ENCODE peak calls at places on chromosome 7, in eight cellular contexts. One of them, this sample, is unnamed.

GRCh38 chr7:24821045-24821853 is 64.0 kb upstream of the GSDME start:
- DNase-seq in AG04450: peak
- DNase-seq in uterus: peak
- DNase-seq in transverse colon: peak
- DNase-seq in coronary artery: no peak
- DNase-seq in cardiac muscle cell: no peak
- DNase-seq in Panc1: peak
- DNase-seq in spleen: peak
- DNase-seq in this sample: no peak

GRCh38 chr7:117112640-117113039 is 159.3 kb downstream of the ST7 start:
- DNase-seq in AG04450: no peak
- DNase-seq in uterus: no peak
- DNase-seq in transverse colon: no peak
- DNase-seq in coronary artery: no peak
- DNase-seq in cardiac muscle cell: no peak
- DNase-seq in Panc1: no peak
- DNase-seq in spleen: no peak
- DNase-seq in this sample: no peak

GRCh38 chr7:114155106-114155765 is 236.4 kb upstream of the PPP1R3A start:
- DNase-seq in AG04450: no peak
- DNase-seq in uterus: no peak
- DNase-seq in transverse colon: no peak
- DNase-seq in coronary artery: no peak
- DNase-seq in cardiac muscle cell: no peak
- DNase-seq in Panc1: no peak
- DNase-seq in spleen: no peak
- DNase-seq in this sample: no peak

GRCh38 chr7:146116452-146117219 is at the start of gene CNTNAP2:
- DNase-seq in AG04450: no peak
- DNase-seq in uterus: no peak
- DNase-seq in transverse colon: no peak
- DNase-seq in coronary artery: no peak
- DNase-seq in cardiac muscle cell: peak
- DNase-seq in Panc1: no peak
- DNase-seq in spleen: peak
- DNase-seq in this sample: no peak

GRCh38 chr7:5557920-5558401 is 134.3 kb upstream of the TNRC18 start:
- DNase-seq in AG04450: no peak
- DNase-seq in uterus: peak
- DNase-seq in transverse colon: peak
- DNase-seq in coronary artery: peak
- DNase-seq in cardiac muscle cell: peak
- DNase-seq in Panc1: no peak
- DNase-seq in spleen: peak
- DNase-seq in this sample: no peak

GRCh38 chr7:75639071-75639892 is 99.5 kb downstream of the HIP1 start:
- DNase-seq in AG04450: no peak
- DNase-seq in uterus: peak
- DNase-seq in transverse colon: peak
- DNase-seq in coronary artery: no peak
- DNase-seq in cardiac muscle cell: peak
- DNase-seq in Panc1: no peak
- DNase-seq in spleen: peak
- DNase-seq in this sample: no peak

GRCh38 chr7:101172854-101173751 is 7.0 kb downstream of the NAT16 start:
- DNase-seq in AG04450: peak
- DNase-seq in uterus: no peak
- DNase-seq in transverse colon: peak
- DNase-seq in coronary artery: no peak
- DNase-seq in cardiac muscle cell: no peak
- DNase-seq in Panc1: no peak
- DNase-seq in spleen: no peak
- DNase-seq in this sample: no peak

GRCh38 chr7:65907501-65908198 is 34.8 kb downstream of the VKORC1L1 start:
- DNase-seq in AG04450: no peak
- DNase-seq in uterus: no peak
- DNase-seq in transverse colon: no peak
- DNase-seq in coronary artery: no peak
- DNase-seq in cardiac muscle cell: no peak
- DNase-seq in Panc1: no peak
- DNase-seq in spleen: no peak
- DNase-seq in this sample: no peak

GRCh38 chr7:74173074-74173473 is 1.1 kb upstream of the EIF4H start:
- DNase-seq in AG04450: no peak
- DNase-seq in uterus: no peak
- DNase-seq in transverse colon: peak
- DNase-seq in coronary artery: no peak
- DNase-seq in cardiac muscle cell: no peak
- DNase-seq in Panc1: no peak
- DNase-seq in spleen: peak
- DNase-seq in this sample: no peak

GRCh38 chr7:51217804-51218203 is 98.8 kb downstream of the COBL start:
- DNase-seq in AG04450: no peak
- DNase-seq in uterus: no peak
- DNase-seq in transverse colon: no peak
- DNase-seq in coronary artery: no peak
- DNase-seq in cardiac muscle cell: no peak
- DNase-seq in Panc1: no peak
- DNase-seq in spleen: no peak
- DNase-seq in this sample: no peak

GRCh38 chr7:140398821-140399220 is 491 bp upstream of the SLC37A3 start:
- DNase-seq in AG04450: no peak
- DNase-seq in uterus: no peak
- DNase-seq in transverse colon: no peak
- DNase-seq in coronary artery: no peak
- DNase-seq in cardiac muscle cell: no peak
- DNase-seq in Panc1: no peak
- DNase-seq in spleen: no peak
- DNase-seq in this sample: no peak

GRCh38 chr7:64687249-64687648 is 21.3 kb downstream of the ZNF107 start:
- DNase-seq in AG04450: no peak
- DNase-seq in uterus: no peak
- DNase-seq in transverse colon: no peak
- DNase-seq in coronary artery: no peak
- DNase-seq in cardiac muscle cell: no peak
- DNase-seq in Panc1: no peak
- DNase-seq in spleen: no peak
- DNase-seq in this sample: no peak

GRCh38 chr7:29306276-29307036 is 111.9 kb downstream of the CHN2 start:
- DNase-seq in AG04450: no peak
- DNase-seq in uterus: no peak
- DNase-seq in transverse colon: no peak
- DNase-seq in coronary artery: no peak
- DNase-seq in cardiac muscle cell: no peak
- DNase-seq in Panc1: no peak
- DNase-seq in spleen: no peak
- DNase-seq in this sample: no peak

GRCh38 chr7:128831994-128832879 is 2.0 kb downstream of the FLNC start:
- DNase-seq in AG04450: no peak
- DNase-seq in uterus: peak
- DNase-seq in transverse colon: no peak
- DNase-seq in coronary artery: no peak
- DNase-seq in cardiac muscle cell: peak
- DNase-seq in Panc1: no peak
- DNase-seq in spleen: peak
- DNase-seq in this sample: no peak

GRCh38 chr7:128835231-128835751 is 5.1 kb downstream of the FLNC start:
- DNase-seq in AG04450: no peak
- DNase-seq in uterus: peak
- DNase-seq in transverse colon: no peak
- DNase-seq in coronary artery: no peak
- DNase-seq in cardiac muscle cell: no peak
- DNase-seq in Panc1: no peak
- DNase-seq in spleen: no peak
- DNase-seq in this sample: no peak

GRCh38 chr7:128832880-128833147 is 2.6 kb downstream of the FLNC start:
- DNase-seq in AG04450: no peak
- DNase-seq in uterus: no peak
- DNase-seq in transverse colon: no peak
- DNase-seq in coronary artery: no peak
- DNase-seq in cardiac muscle cell: no peak
- DNase-seq in Panc1: no peak
- DNase-seq in spleen: no peak
- DNase-seq in this sample: no peak

GRCh38 chr7:128833939-128834310 is 3.7 kb downstream of the FLNC start:
- DNase-seq in AG04450: no peak
- DNase-seq in uterus: no peak
- DNase-seq in transverse colon: no peak
- DNase-seq in coronary artery: no peak
- DNase-seq in cardiac muscle cell: no peak
- DNase-seq in Panc1: no peak
- DNase-seq in spleen: no peak
- DNase-seq in this sample: no peak

DNA sequence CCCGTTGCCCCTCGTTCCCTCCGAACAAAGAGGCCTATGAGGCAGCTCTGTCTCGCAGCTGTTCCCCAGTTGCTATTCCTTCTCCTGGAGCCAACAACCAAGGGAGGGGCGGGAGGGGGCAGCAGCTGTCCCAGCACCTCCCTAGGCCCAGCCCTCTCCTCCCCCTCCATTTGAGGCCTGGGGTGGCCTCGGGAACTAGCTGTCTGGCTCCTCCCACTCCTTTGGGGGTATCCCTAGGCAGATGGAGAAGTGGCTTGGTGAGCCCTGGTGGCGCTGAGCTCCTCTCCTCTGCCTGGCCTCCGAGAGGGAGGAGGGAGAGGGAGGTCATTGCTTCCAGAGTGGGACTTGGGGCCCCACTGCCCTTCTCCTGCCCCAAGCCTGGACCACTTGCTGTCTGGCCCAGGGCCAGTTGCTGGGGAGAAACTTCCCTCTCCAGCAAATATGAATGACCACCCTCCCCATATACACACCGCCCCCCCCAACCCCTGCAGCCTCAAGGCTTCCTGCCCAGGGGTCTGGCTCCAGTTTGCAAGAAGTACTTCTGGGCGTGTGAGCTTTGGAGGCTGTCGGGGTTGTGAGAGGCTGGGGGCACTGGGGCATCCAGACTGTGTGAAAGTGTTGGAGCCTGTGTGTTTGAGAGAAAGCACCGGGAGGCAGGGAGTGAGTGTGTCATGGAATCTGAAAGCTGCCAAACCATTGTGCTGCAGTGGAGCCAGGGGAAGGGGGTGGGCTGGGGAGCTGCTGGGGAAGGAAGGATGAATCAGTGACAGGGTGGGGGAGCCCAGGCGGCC is 3.1 kb downstream of the FLNC start:
- DNase-seq in AG04450: no peak
- DNase-seq in uterus: peak
- DNase-seq in transverse colon: peak
- DNase-seq in coronary artery: no peak
- DNase-seq in cardiac muscle cell: peak
- DNase-seq in Panc1: no peak
- DNase-seq in spleen: peak
- DNase-seq in this sample: no peak
- H3K4me3 ChIP-seq in AG04450: peak
- H3K4me3 ChIP-seq in uterus: peak
- H3K4me3 ChIP-seq in transverse colon: peak
- H3K4me3 ChIP-seq in coronary artery: peak
- H3K4me3 ChIP-seq in cardiac muscle cell: peak
- H3K4me3 ChIP-seq in Panc1: no peak
- H3K4me3 ChIP-seq in spleen: no peak
- H3K4me3 ChIP-seq in this sample: peak

DNA sequence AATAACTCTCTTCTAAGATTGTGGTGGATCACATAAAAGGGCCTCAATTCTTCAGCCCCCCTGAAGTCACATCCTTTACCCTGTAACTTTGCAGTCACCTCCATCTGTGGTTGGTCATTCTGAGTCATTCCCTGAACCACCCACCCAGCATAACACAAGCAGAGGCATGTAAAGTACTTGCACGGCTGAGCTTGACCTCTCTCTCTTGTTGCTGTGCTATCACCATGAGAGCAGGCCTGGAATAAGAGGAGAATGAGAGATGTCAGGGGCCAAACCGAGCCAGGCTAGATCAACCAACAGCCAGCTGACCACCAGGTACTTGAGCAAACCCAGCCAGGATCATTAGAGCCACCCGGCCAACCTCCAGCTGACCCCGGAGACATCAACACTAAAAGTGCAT is 13.5 kb upstream of the STK17A start:
- DNase-seq in AG04450: no peak
- DNase-seq in uterus: no peak
- DNase-seq in transverse colon: no peak
- DNase-seq in coronary artery: no peak
- DNase-seq in cardiac muscle cell: no peak
- DNase-seq in Panc1: no peak
- DNase-seq in spleen: no peak
- DNase-seq in this sample: no peak
- H3K27ac ChIP-seq in AG04450: no peak
- H3K27ac ChIP-seq in uterus: no peak
- H3K27ac ChIP-seq in transverse colon: no peak
- H3K27ac ChIP-seq in coronary artery: no peak
- H3K27ac ChIP-seq in cardiac muscle cell: no peak
- H3K27ac ChIP-seq in Panc1: no peak
- H3K27ac ChIP-seq in spleen: no peak
- H3K27ac ChIP-seq in this sample: no peak

DNA sequence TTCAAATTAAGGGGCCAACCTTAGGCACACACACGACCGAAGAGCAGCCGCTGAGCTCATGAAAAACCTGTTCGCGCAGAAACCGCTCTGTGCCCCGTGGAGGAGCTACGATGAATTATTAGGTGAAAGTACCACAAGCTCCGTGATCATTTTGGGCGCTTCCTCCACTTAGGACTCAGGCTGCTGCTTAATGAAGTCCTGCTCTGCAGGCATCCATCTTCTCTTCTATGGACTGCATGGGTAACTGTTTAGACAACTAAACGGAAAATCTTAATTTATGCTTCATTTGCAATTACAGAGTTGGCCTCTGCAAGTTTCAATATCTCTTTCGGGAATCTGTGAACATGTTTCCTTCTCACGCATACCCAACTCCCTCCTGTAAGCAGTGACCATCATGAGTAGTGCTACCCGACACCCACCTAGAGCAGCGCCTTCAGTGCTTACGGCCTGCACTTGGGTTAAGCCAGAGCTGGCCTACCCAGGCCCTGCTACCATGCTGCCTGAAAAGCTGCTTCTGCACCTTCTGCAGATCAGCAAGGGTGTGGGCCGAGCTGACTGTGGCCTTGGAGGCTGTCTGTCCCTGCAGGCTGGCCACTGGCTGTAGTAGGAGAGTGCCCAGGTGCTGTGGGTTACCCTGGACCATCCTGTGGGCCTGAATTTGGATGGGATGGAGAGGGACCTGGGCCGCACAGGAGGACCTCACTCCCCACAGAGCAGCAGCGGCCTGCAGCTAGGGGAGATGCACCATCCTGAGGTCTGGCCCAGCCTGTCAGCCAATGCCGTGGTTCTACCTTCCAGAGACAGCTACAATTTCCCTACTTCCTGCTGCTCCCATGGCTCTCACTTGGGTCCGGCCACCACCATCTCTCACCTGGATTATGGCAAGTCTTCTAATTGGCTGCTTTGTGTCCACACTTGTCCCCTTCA is 36.0 kb downstream of the GNA12 start:
- DNase-seq in AG04450: no peak
- DNase-seq in uterus: no peak
- DNase-seq in transverse colon: no peak
- DNase-seq in coronary artery: peak
- DNase-seq in cardiac muscle cell: no peak
- DNase-seq in Panc1: no peak
- DNase-seq in spleen: no peak
- DNase-seq in this sample: no peak
- H3K4me3 ChIP-seq in AG04450: no peak
- H3K4me3 ChIP-seq in uterus: peak
- H3K4me3 ChIP-seq in transverse colon: no peak
- H3K4me3 ChIP-seq in coronary artery: no peak
- H3K4me3 ChIP-seq in cardiac muscle cell: no peak
- H3K4me3 ChIP-seq in Panc1: peak
- H3K4me3 ChIP-seq in spleen: no peak
- H3K4me3 ChIP-seq in this sample: no peak

GRCh38 chr7:41893656-41894055 is 190.8 kb upstream of the INHBA start:
- DNase-seq in AG04450: no peak
- DNase-seq in uterus: no peak
- DNase-seq in transverse colon: no peak
- DNase-seq in coronary artery: no peak
- DNase-seq in cardiac muscle cell: no peak
- DNase-seq in Panc1: no peak
- DNase-seq in spleen: no peak
- DNase-seq in this sample: no peak
- H3K27ac ChIP-seq in AG04450: no peak
- H3K27ac ChIP-seq in uterus: no peak
- H3K27ac ChIP-seq in transverse colon: no peak
- H3K27ac ChIP-seq in coronary artery: no peak
- H3K27ac ChIP-seq in cardiac muscle cell: no peak
- H3K27ac ChIP-seq in Panc1: no peak
- H3K27ac ChIP-seq in spleen: no peak
- H3K27ac ChIP-seq in this sample: no peak

This sample was measured in vagina.